ENCODE peak calls at places on chromosomes 6 and 20, in five cellular contexts. K is CD8-positive, alpha-beta memory T cell; Z is fibroblast of the aortic adventitia; V is A549; Q is cardiac fibroblast. C is an unnamed sample.

GRCh38 chr6:152416652-152417051 is 220.5 kb downstream of the SYNE1 start:
- DNase-seq in V (no peak), Q (no peak), K (no peak), Z (no peak), C (no peak)

GRCh38 chr6:38305995-38306681 is 333.6 kb downstream of the BTBD9 start:
- DNase-seq in V (no peak), K (no peak), Q (no peak), Z (no peak), C (no peak)

GRCh38 chr20:33515569-33516216 is 25.8 kb downstream of the CBFA2T2 start:
- DNase-seq in Q (peak), V (peak), Z (no peak), K (no peak), C (no peak)

GRCh38 chr6:73585566-73586415 is 65.0 kb upstream of the EEF1A1 start:
- DNase-seq in V (peak), Q (peak), K (peak), Z (peak), C (peak)

GRCh38 chr6:85078071-85078470 is 313.7 kb upstream of the TBX18 start:
- DNase-seq in K (no peak), Q (peak), Z (peak), V (peak), C (peak)

GRCh38 chr20:10876558-10876957 is 202.8 kb upstream of the JAG1 start:
- DNase-seq in Z (peak), K (no peak), Q (peak), V (no peak), C (no peak)

GRCh38 chr20:49256261-49256660 is 21.6 kb downstream of the ZNFX1 start:
- DNase-seq in K (no peak), Z (no peak), Q (no peak), V (no peak), C (no peak)

GRCh38 chr6:150573041-150573681 is 26.5 kb upstream of the PLEKHG1 start:
- DNase-seq in Z (no peak), K (no peak), Q (no peak), V (no peak), C (no peak)

GRCh38 chr6:163284151-163284550 is 130.4 kb upstream of the QKI start:
- DNase-seq in Z (no peak), V (no peak), K (no peak), Q (peak), C (no peak)

GRCh38 chr6:31042801-31043200 is 32.5 kb downstream of the MUC22 start:
- DNase-seq in V (peak), Q (peak), K (peak), Z (peak), C (no peak)

GRCh38 chr6:158061361-158061708 is 79.7 kb downstream of the SYNJ2 start:
- DNase-seq in Q (no peak), Z (no peak), V (no peak), K (no peak), C (no peak)

GRCh38 chr20:50563133-50563944 is 53.2 kb downstream of the PTPN1 start:
- DNase-seq in K (no peak), Q (no peak), V (no peak), Z (no peak), C (no peak)

DNA sequence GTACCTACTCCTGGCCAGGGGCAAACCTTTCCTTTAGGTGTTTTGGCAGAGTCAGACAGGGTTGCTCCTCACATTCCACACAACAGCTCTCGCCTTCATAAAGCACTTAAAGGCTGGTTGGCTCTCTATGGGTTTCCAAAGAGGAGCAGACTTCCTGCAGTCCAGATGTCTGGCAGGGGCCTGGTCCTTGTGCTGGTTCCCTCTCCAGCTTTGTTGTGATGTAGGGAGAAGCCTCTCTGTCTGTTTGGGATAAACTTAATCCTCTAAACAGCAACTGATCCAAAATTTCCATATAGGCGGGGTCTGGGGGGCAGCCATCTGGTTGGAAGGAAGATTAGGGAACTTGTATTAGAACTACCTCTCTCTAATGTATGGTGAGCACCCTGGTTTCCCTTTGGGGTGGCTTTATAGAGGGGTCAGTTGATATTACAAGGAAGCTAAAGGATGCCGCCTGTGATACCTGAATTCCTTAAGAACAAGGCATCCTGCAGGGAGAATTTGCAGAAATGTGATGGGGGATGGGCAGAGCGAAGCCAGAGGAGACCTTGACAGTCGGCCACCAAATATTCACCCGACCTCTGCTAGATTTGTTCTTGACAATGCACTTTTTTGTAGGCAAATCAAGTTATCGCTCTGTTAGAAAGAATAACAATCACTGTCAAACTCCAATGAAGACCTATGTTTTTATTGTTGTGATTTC is 93.8 kb upstream of the RALGAPA2 start:
- DNase-seq in Z (no peak), V (no peak), K (no peak), Q (no peak), C (no peak)
- H3K4me3 ChIP-seq in Z (no peak), V (no peak), K (no peak), Q (no peak), C (no peak)

GRCh38 chr6:52539607-52540006 is 37.3 kb downstream of the TRAM2 start:
- DNase-seq in Z (no peak), K (no peak), Q (peak), V (no peak), C (no peak)
- H3K4me3 ChIP-seq in Z (peak), K (no peak), Q (no peak), V (no peak), C (peak)

DNA sequence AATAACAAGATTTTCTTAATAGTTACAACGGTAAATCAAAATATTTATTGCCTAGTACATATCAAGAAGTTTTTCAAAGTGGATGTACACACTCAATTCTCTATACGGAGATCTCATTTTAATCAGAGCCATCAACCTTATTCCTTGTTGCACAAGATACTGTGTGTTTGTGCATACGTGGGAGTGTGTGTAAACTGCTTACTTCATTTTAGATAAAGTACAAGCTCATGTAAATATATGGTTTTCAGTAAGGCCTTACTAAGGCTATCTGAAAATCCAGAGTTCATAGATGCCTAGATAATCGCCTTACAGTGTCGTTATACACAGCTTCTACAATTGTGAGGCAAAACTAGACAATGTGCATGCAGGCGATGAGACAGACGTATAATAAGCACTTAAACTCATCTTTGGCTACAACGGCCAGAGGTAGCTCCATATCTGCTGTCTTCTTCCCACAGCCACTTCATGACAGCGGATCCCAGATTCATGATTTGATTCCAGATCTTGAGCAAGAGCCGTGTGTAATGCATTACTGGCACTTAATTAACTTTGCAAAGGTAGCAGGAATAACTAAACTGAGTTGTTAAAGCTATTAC is 2.5 kb downstream of the PERP start:
- DNase-seq in K (no peak), Z (no peak), V (no peak), Q (no peak), C (no peak)
- H3K4me3 ChIP-seq in K (no peak), Z (no peak), V (peak), Q (no peak), C (no peak)

GRCh38 chr6:29723666-29724588 is 693 bp downstream of the HLA-F start:
- DNase-seq in Z (no peak), Q (peak), K (peak), V (no peak), C (no peak)
- H3K4me3 ChIP-seq in Z (peak), Q (peak), K (peak), V (peak), C (peak)

DNA sequence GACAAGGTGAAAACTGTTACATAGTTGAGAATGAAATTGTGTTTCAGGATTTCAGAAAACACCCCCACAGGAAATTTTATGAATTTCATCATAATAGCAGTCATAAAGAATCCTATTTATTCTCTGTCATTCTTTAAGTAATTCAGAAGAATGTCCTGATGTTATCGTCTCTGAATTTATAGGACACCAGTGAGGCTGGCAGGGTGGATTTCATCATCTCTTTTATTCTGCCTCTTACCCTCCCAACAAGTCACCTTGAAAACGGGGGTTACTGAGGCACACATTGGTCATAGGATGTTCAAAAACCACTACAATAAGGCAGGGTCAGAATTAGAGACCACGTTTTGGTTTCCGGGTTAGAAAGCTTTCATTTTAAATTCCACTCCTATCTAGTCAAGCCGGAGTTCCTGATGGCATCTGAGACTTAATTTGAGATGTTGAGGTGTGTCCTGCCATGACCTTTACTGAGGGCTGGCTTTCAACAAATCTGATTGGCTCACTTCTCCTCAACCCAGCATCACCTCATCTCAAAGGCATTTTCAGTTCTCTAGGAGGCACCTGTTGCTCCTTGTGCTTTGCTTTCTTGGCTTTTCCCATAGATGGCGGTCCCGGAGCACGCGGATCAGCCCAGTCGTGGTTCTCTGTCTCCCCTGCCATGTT is 230.6 kb upstream of the SUPT3H start:
- DNase-seq in Q (peak), V (no peak), Z (no peak), K (no peak), C (no peak)
- H3K4me3 ChIP-seq in Q (no peak), V (no peak), Z (no peak), K (no peak), C (no peak)

C was measured in HFF-Myc.